ENCODE peak calls at places on chromosomes 6 and 20, in four cellular contexts. One of them, this sample, is unnamed.

GRCh38 chr6:94071835-94072234 is 652.5 kb upstream of the EPHA7 start:
- DNase-seq in CD8-positive, alpha-beta memory T cell: no peak
- DNase-seq in IMR-90: no peak
- DNase-seq in neuronal stem cell: no peak
- DNase-seq in this sample: no peak

GRCh38 chr6:117465691-117466090 is 16.8 kb upstream of the DCBLD1 start:
- DNase-seq in neuronal stem cell: no peak
- DNase-seq in IMR-90: no peak
- DNase-seq in CD8-positive, alpha-beta memory T cell: no peak
- DNase-seq in this sample: no peak

GRCh38 chr6:710601-711571 is 17.9 kb upstream of the EXOC2 start:
- DNase-seq in CD8-positive, alpha-beta memory T cell: peak; percentile 61
- DNase-seq in neuronal stem cell: peak; percentile 32
- DNase-seq in IMR-90: peak; percentile 79
- DNase-seq in this sample: peak; percentile 26

GRCh38 chr6:42940493-42941045 is 11.3 kb downstream of the CNPY3 start:
- DNase-seq in IMR-90: no peak
- DNase-seq in neuronal stem cell: no peak
- DNase-seq in CD8-positive, alpha-beta memory T cell: no peak
- DNase-seq in this sample: no peak

GRCh38 chr6:36319436-36319762 is 17.3 kb downstream of the BNIP5 start:
- DNase-seq in IMR-90: no peak
- DNase-seq in CD8-positive, alpha-beta memory T cell: no peak
- DNase-seq in neuronal stem cell: no peak
- DNase-seq in this sample: no peak

GRCh38 chr6:145148392-145149175 is 586.7 kb downstream of the EPM2A start:
- DNase-seq in CD8-positive, alpha-beta memory T cell: no peak
- DNase-seq in IMR-90: peak; percentile 63
- DNase-seq in neuronal stem cell: no peak
- DNase-seq in this sample: peak; percentile 79

GRCh38 chr20:43983904-43984361 is 69.3 kb downstream of the TOX2 start:
- DNase-seq in CD8-positive, alpha-beta memory T cell: no peak
- DNase-seq in neuronal stem cell: no peak
- DNase-seq in IMR-90: no peak
- DNase-seq in this sample: no peak

GRCh38 chr20:39823239-39823638 is 861.1 kb downstream of the DHX35 start:
- DNase-seq in IMR-90: peak; percentile 58
- DNase-seq in neuronal stem cell: no peak
- DNase-seq in CD8-positive, alpha-beta memory T cell: no peak
- DNase-seq in this sample: no peak

GRCh38 chr6:52543262-52543661 is 33.6 kb downstream of the TRAM2 start:
- DNase-seq in IMR-90: peak; percentile 68
- DNase-seq in CD8-positive, alpha-beta memory T cell: no peak
- DNase-seq in neuronal stem cell: no peak
- DNase-seq in this sample: no peak

GRCh38 chr6:165181951-165182414 is 127.4 kb downstream of the C6orf118 start:
- DNase-seq in IMR-90: no peak
- DNase-seq in CD8-positive, alpha-beta memory T cell: no peak
- DNase-seq in neuronal stem cell: no peak
- DNase-seq in this sample: peak; percentile 88

GRCh38 chr20:22333885-22334545 is 250.4 kb downstream of the FOXA2 start:
- DNase-seq in IMR-90: peak; percentile 47
- DNase-seq in CD8-positive, alpha-beta memory T cell: peak; percentile 8
- DNase-seq in neuronal stem cell: peak; percentile 53
- DNase-seq in this sample: peak; percentile 88

GRCh38 chr6:32837651-32838113 is 857 bp downstream of the TAP2 start:
- DNase-seq in CD8-positive, alpha-beta memory T cell: no peak
- DNase-seq in IMR-90: no peak
- DNase-seq in neuronal stem cell: no peak
- DNase-seq in this sample: peak; percentile 50

GRCh38 chr6:167797079-167797870 is 29.4 kb upstream of the AFDN start:
- DNase-seq in neuronal stem cell: no peak
- DNase-seq in IMR-90: no peak
- DNase-seq in CD8-positive, alpha-beta memory T cell: no peak
- DNase-seq in this sample: no peak

GRCh38 chr20:63328026-63328700 is 33.0 kb downstream of the CHRNA4 start:
- DNase-seq in IMR-90: no peak
- DNase-seq in neuronal stem cell: no peak
- DNase-seq in CD8-positive, alpha-beta memory T cell: no peak
- DNase-seq in this sample: no peak

GRCh38 chr20:14801591-14802325 is 464.3 kb upstream of the FLRT3 start:
- DNase-seq in IMR-90: no peak
- DNase-seq in CD8-positive, alpha-beta memory T cell: no peak
- DNase-seq in neuronal stem cell: no peak
- DNase-seq in this sample: no peak

GRCh38 chr6:107179004-107179403 is 63.7 kb upstream of the BEND3 start:
- DNase-seq in neuronal stem cell: no peak
- DNase-seq in CD8-positive, alpha-beta memory T cell: no peak
- DNase-seq in IMR-90: peak; percentile 8
- DNase-seq in this sample: no peak

GRCh38 chr6:15152720-15153119 is 93.1 kb upstream of the JARID2 start:
- DNase-seq in neuronal stem cell: no peak
- DNase-seq in CD8-positive, alpha-beta memory T cell: no peak
- DNase-seq in IMR-90: no peak
- DNase-seq in this sample: no peak

GRCh38 chr6:24093381-24093780 is 32.6 kb upstream of the NRSN1 start:
- DNase-seq in CD8-positive, alpha-beta memory T cell: no peak
- DNase-seq in IMR-90: no peak
- DNase-seq in neuronal stem cell: no peak
- DNase-seq in this sample: no peak

GRCh38 chr20:63089051-63089907 is 82.5 kb upstream of the BHLHE23 start:
- DNase-seq in neuronal stem cell: no peak
- DNase-seq in IMR-90: no peak
- DNase-seq in CD8-positive, alpha-beta memory T cell: no peak
- DNase-seq in this sample: no peak

GRCh38 chr20:49245921-49246740 is 26.9 kb downstream of the DDX27 start:
- DNase-seq in CD8-positive, alpha-beta memory T cell: peak; percentile 33
- DNase-seq in IMR-90: peak; percentile 55
- DNase-seq in neuronal stem cell: no peak
- DNase-seq in this sample: peak; percentile 73

GRCh38 chr6:22468566-22468965 is 100.8 kb upstream of the HDGFL1 start:
- DNase-seq in CD8-positive, alpha-beta memory T cell: no peak
- DNase-seq in neuronal stem cell: no peak
- DNase-seq in IMR-90: peak; percentile 58
- DNase-seq in this sample: no peak

GRCh38 chr6:139135578-139136545 is 982 bp downstream of the HECA start:
- DNase-seq in neuronal stem cell: no peak
- DNase-seq in CD8-positive, alpha-beta memory T cell: peak; percentile 73
- DNase-seq in IMR-90: peak; percentile 11
- DNase-seq in this sample: peak; percentile 18

GRCh38 chr6:3911614-3912336 is 62.6 kb downstream of the FAM50B start:
- DNase-seq in neuronal stem cell: no peak
- DNase-seq in IMR-90: peak; percentile 92
- DNase-seq in CD8-positive, alpha-beta memory T cell: no peak
- DNase-seq in this sample: peak; percentile 83

GRCh38 chr20:52892023-52892422 is 80.1 kb upstream of the TSHZ2 start:
- DNase-seq in CD8-positive, alpha-beta memory T cell: no peak
- DNase-seq in neuronal stem cell: no peak
- DNase-seq in IMR-90: no peak
- DNase-seq in this sample: no peak

GRCh38 chr20:58420798-58421496 is 31.9 kb downstream of the VAPB start:
- DNase-seq in IMR-90: peak; percentile 86
- DNase-seq in neuronal stem cell: no peak
- DNase-seq in CD8-positive, alpha-beta memory T cell: no peak
- DNase-seq in this sample: peak; percentile 91

GRCh38 chr20:7723284-7723683 is 217.0 kb downstream of the HAO1 start:
- DNase-seq in IMR-90: no peak
- DNase-seq in CD8-positive, alpha-beta memory T cell: no peak
- DNase-seq in neuronal stem cell: no peak
- DNase-seq in this sample: peak; percentile 61

GRCh38 chr20:45946149-45946970 is 11.9 kb downstream of the PCIF1 start:
- DNase-seq in neuronal stem cell: no peak
- DNase-seq in CD8-positive, alpha-beta memory T cell: no peak
- DNase-seq in IMR-90: no peak
- DNase-seq in this sample: peak; percentile 53

GRCh38 chr6:75098709-75099108 is 107.1 kb downstream of the COL12A1 start:
- DNase-seq in neuronal stem cell: no peak
- DNase-seq in CD8-positive, alpha-beta memory T cell: no peak
- DNase-seq in IMR-90: peak; percentile 98
- DNase-seq in this sample: peak; percentile 87

GRCh38 chr20:16287776-16288175 is 285.5 kb downstream of the KIF16B start:
- DNase-seq in neuronal stem cell: no peak
- DNase-seq in IMR-90: no peak
- DNase-seq in CD8-positive, alpha-beta memory T cell: no peak
- DNase-seq in this sample: no peak

GRCh38 chr20:17646209-17646717 is 35.8 kb downstream of the RRBP1 start:
- DNase-seq in IMR-90: no peak
- DNase-seq in neuronal stem cell: no peak
- DNase-seq in CD8-positive, alpha-beta memory T cell: no peak
- DNase-seq in this sample: no peak

GRCh38 chr6:116005508-116005855 is 55.2 kb downstream of the FRK start:
- DNase-seq in CD8-positive, alpha-beta memory T cell: no peak
- DNase-seq in IMR-90: no peak
- DNase-seq in neuronal stem cell: no peak
- DNase-seq in this sample: no peak

GRCh38 chr6:116011520-116011919 is 49.2 kb downstream of the FRK start:
- DNase-seq in IMR-90: no peak
- DNase-seq in neuronal stem cell: no peak
- DNase-seq in CD8-positive, alpha-beta memory T cell: no peak
- DNase-seq in this sample: peak; percentile 68

GRCh38 chr6:116011096-116011401 is 49.6 kb downstream of the FRK start:
- DNase-seq in IMR-90: no peak
- DNase-seq in CD8-positive, alpha-beta memory T cell: no peak
- DNase-seq in neuronal stem cell: no peak
- DNase-seq in this sample: no peak

GRCh38 chr6:116010400-116011095 is 50.1 kb downstream of the FRK start:
- DNase-seq in CD8-positive, alpha-beta memory T cell: peak; percentile 21
- DNase-seq in IMR-90: peak; percentile 75
- DNase-seq in neuronal stem cell: peak; percentile 39
- DNase-seq in this sample: peak; percentile 31

DNA sequence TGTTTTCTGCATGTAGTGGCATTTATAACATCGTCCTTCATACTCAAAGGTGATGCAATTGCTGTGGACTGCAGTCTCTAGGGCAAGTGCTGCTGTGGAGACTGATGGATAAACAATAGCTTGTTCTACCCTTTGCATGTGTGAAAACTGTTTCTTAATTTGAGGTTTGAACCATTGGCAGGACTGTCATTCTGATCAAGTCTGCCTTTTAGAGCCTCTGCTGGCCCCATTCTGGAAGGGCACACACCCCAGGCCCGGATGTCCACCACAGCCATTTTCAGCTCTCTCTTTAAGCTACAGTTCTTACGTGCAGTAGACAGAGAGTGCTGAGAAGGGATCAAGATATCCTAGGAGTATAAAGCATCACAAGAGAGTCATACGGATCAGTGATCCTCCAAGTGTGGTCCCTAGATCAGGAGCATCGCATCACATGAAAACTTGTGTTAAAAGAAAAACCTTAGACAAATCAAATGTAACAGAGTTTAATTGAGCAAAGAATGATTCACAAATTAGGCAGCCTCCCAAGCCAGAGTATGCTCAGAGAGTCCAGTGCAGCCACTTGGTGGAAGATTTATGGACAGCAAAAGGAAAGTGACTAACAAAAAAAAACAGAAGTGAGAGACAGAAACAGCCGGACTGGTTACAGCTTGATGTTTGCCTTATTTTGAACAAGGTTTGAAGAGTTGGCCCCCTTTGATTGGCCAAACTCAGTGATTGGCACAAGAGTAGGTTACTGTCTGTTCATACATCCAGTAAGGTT is 52.0 kb downstream of the FRK start:
- DNase-seq in IMR-90: peak; percentile 58
- DNase-seq in CD8-positive, alpha-beta memory T cell: no peak
- DNase-seq in neuronal stem cell: no peak
- DNase-seq in this sample: no peak
- H3K27ac ChIP-seq in IMR-90: peak overlapping the region; percentile 11
- H3K27ac ChIP-seq in CD8-positive, alpha-beta memory T cell: no peak overlapping the region
- H3K27ac ChIP-seq in neuronal stem cell: no peak overlapping the region
- H3K27ac ChIP-seq in this sample: no peak overlapping the region

GRCh38 chr6:154479388-154480143 is 30.9 kb downstream of the CNKSR3 start:
- DNase-seq in IMR-90: peak; percentile 67
- DNase-seq in CD8-positive, alpha-beta memory T cell: no peak
- DNase-seq in neuronal stem cell: no peak
- DNase-seq in this sample: no peak

GRCh38 chr6:154485784-154486183 is 24.7 kb downstream of the CNKSR3 start:
- DNase-seq in CD8-positive, alpha-beta memory T cell: no peak
- DNase-seq in neuronal stem cell: no peak
- DNase-seq in IMR-90: no peak
- DNase-seq in this sample: no peak

GRCh38 chr6:154480144-154480639 is 30.3 kb downstream of the CNKSR3 start:
- DNase-seq in IMR-90: no peak
- DNase-seq in neuronal stem cell: no peak
- DNase-seq in CD8-positive, alpha-beta memory T cell: no peak
- DNase-seq in this sample: no peak

GRCh38 chr6:154481541-154482013 is 28.9 kb downstream of the CNKSR3 start:
- DNase-seq in IMR-90: no peak
- DNase-seq in CD8-positive, alpha-beta memory T cell: no peak
- DNase-seq in neuronal stem cell: no peak
- DNase-seq in this sample: no peak

DNA sequence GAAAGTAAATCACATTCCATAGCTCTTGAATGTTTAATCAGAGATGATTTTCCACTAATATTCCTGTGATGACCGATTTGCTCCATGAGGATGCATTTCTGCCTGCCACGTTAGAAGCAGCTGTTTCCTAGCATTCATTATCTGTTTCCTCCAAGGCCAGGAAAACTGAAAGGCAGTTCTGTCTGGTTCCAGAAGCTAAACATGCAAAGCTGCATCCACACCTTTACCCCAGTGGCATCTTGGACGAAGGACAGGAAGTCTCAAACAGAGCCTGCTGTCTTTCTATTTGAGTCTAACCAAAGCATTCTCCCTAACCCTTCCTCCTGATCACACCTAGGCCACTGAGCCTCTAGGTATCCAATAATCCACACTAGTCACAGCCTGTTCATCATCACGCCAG is 27.6 kb downstream of the CNKSR3 start:
- DNase-seq in neuronal stem cell: no peak
- DNase-seq in IMR-90: peak; percentile 21
- DNase-seq in CD8-positive, alpha-beta memory T cell: no peak
- DNase-seq in this sample: no peak
- H3K27ac ChIP-seq in neuronal stem cell: no peak overlapping the region
- H3K27ac ChIP-seq in IMR-90: peak overlapping the region; percentile 13
- H3K27ac ChIP-seq in CD8-positive, alpha-beta memory T cell: no peak overlapping the region
- H3K27ac ChIP-seq in this sample: no peak overlapping the region

DNA sequence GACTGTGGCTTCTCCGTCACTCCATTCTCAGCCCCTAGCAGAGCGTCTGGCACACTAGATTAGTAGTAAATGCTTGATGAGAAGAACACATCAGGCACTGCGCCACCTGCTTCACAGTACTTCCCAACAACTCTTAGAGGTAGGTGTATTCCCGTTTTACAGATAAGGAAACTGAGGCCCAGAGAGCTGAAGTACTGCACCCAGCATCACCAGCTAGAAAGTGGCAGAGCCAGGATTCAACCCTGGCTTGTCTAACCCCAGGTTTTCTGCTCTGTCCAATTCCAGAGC is 3.5 kb downstream of the PRND start:
- DNase-seq in IMR-90: no peak
- DNase-seq in CD8-positive, alpha-beta memory T cell: no peak
- DNase-seq in neuronal stem cell: no peak
- DNase-seq in this sample: no peak
- H3K27ac ChIP-seq in IMR-90: no peak overlapping the region
- H3K27ac ChIP-seq in CD8-positive, alpha-beta memory T cell: no peak overlapping the region
- H3K27ac ChIP-seq in neuronal stem cell: no peak overlapping the region
- H3K27ac ChIP-seq in this sample: no peak overlapping the region

GRCh38 chr6:120354452-120355098 is 979.7 kb downstream of the TBC1D32 start:
- DNase-seq in CD8-positive, alpha-beta memory T cell: no peak
- DNase-seq in IMR-90: no peak
- DNase-seq in neuronal stem cell: no peak
- DNase-seq in this sample: no peak
- H3K27ac ChIP-seq in CD8-positive, alpha-beta memory T cell: no peak overlapping the region
- H3K27ac ChIP-seq in IMR-90: no peak overlapping the region
- H3K27ac ChIP-seq in neuronal stem cell: no peak overlapping the region
- H3K27ac ChIP-seq in this sample: no peak overlapping the region